ENCODE peak calls at places on chromosomes 12 and 14, in six cellular contexts. G, P, M, X, F and Y are unnamed samples.

GRCh38 chr12:28027328-28027727 is 54.8 kb upstream of the PTHLH start:
- DNase-seq in G (no peak), P (no peak), M (peak), X (no peak), F (no peak), Y (no peak)

GRCh38 chr12:22477166-22477893 is 67.0 kb downstream of the C2CD5 start:
- DNase-seq in G (no peak), P (no peak), M (no peak), X (no peak), F (no peak), Y (no peak)

GRCh38 chr14:70770490-70770889 is 38.8 kb downstream of the MAP3K9 start:
- DNase-seq in G (no peak), P (peak), M (no peak), X (no peak), F (no peak), Y (no peak)

GRCh38 chr14:68137704-68138619 is 318.4 kb downstream of the RAD51B start:
- DNase-seq in G (peak), P (peak), M (peak), X (no peak), F (peak), Y (peak)

GRCh38 chr14:67416810-67417209 is 4.8 kb upstream of the PLEK2 start:
- DNase-seq in G (no peak), P (no peak), M (no peak), X (no peak), F (no peak), Y (no peak)

GRCh38 chr14:38430522-38430921 is 174.6 kb upstream of the CLEC14A start:
- DNase-seq in G (no peak), P (no peak), M (no peak), X (no peak), F (no peak), Y (no peak)

GRCh38 chr12:68743416-68743815 is 2.6 kb upstream of the SLC35E3 start:
- DNase-seq in G (no peak), P (no peak), M (no peak), X (no peak), F (no peak), Y (no peak)

GRCh38 chr14:61419201-61419600 is 97.8 kb downstream of the PRKCH start:
- DNase-seq in G (no peak), P (no peak), M (no peak), X (no peak), F (no peak), Y (peak)

GRCh38 chr12:109767991-109768900 is 54.6 kb downstream of the FAM222A start:
- DNase-seq in G (no peak), P (no peak), M (no peak), X (no peak), F (peak), Y (no peak)

GRCh38 chr12:61934564-61934963 is 325.6 kb upstream of the USP15 start:
- DNase-seq in G (no peak), P (no peak), M (no peak), X (no peak), F (no peak), Y (no peak)

GRCh38 chr14:99601301-99601945 is 2.6 kb downstream of the CCDC85C start:
- DNase-seq in G (peak), P (no peak), M (no peak), X (no peak), F (no peak), Y (no peak)

GRCh38 chr14:41350476-41350875 is 256.2 kb upstream of the LRFN5 start:
- DNase-seq in G (no peak), P (no peak), M (no peak), X (no peak), F (no peak), Y (no peak)

GRCh38 chr14:23468704-23469126 is 788 bp upstream of the NGDN start:
- DNase-seq in G (no peak), P (no peak), M (no peak), X (no peak), F (no peak), Y (no peak)

GRCh38 chr14:94062344-94062904 is 18.6 kb downstream of the DDX24 start:
- DNase-seq in G (no peak), P (no peak), M (no peak), X (no peak), F (no peak), Y (no peak)

GRCh38 chr14:95297832-95298231 is 21.9 kb downstream of the CLMN start:
- DNase-seq in G (no peak), P (no peak), M (no peak), X (no peak), F (no peak), Y (no peak)

GRCh38 chr14:101066826-101067508 is 163.4 kb upstream of the RTL1 start:
- DNase-seq in G (no peak), P (no peak), M (no peak), X (no peak), F (no peak), Y (no peak)

GRCh38 chr12:132489078-132489601 is 811 bp upstream of the FBRSL1 start:
- DNase-seq in G (no peak), P (no peak), M (no peak), X (no peak), F (no peak), Y (no peak)

GRCh38 chr14:60647837-60648168 is 1.5 kb downstream of the SIX1 start:
- DNase-seq in G (no peak), P (no peak), M (no peak), X (no peak), F (no peak), Y (no peak)

GRCh38 chr12:59698599-59698998 is 102.8 kb downstream of the SLC16A7 start:
- DNase-seq in G (no peak), P (no peak), M (no peak), X (no peak), F (no peak), Y (no peak)

GRCh38 chr12:9760699-9761406 is at the start of gene CD69:
- DNase-seq in G (no peak), P (no peak), M (peak), X (peak), F (no peak), Y (no peak)

GRCh38 chr14:76870146-76870545 is 43.9 kb downstream of the LRRC74A start:
- DNase-seq in G (peak), P (no peak), M (peak), X (no peak), F (peak), Y (no peak)

GRCh38 chr14:93984070-93984469 is 7.7 kb upstream of the ASB2 start:
- DNase-seq in G (no peak), P (no peak), M (no peak), X (no peak), F (no peak), Y (no peak)

GRCh38 chr12:116559080-116559329 is 176 bp upstream of the MAP1LC3B2 start:
- DNase-seq in G (no peak), P (no peak), M (no peak), X (peak), F (no peak), Y (no peak)

GRCh38 chr14:64053694-64054669 is 201.2 kb downstream of the SYNE2 start:
- DNase-seq in G (no peak), P (no peak), M (no peak), X (no peak), F (no peak), Y (no peak)

GRCh38 chr12:120684523-120684932 is 2.4 kb upstream of the MLEC start:
- DNase-seq in G (no peak), P (no peak), M (no peak), X (peak), F (no peak), Y (no peak)

GRCh38 chr14:51327376-51327775 is 87.3 kb downstream of the TMX1 start:
- DNase-seq in G (no peak), P (no peak), M (no peak), X (no peak), F (no peak), Y (no peak)

GRCh38 chr12:124883263-124883876 is 19.7 kb upstream of the SCARB1 start:
- DNase-seq in G (no peak), P (no peak), M (peak), X (no peak), F (no peak), Y (peak)

GRCh38 chr14:90300649-90301048 is 31.1 kb downstream of the NRDE2 start:
- DNase-seq in G (no peak), P (no peak), M (no peak), X (no peak), F (no peak), Y (peak)

GRCh38 chr14:69260246-69260978 is 454 bp downstream of the GALNT16 start:
- DNase-seq in G (no peak), P (no peak), M (no peak), X (no peak), F (peak), Y (peak)

GRCh38 chr14:67260114-67260513 is 18.9 kb downstream of the PALS1 start:
- DNase-seq in G (no peak), P (no peak), M (no peak), X (no peak), F (no peak), Y (no peak)

GRCh38 chr14:52043690-52044089 is 25.2 kb downstream of the NID2 start:
- DNase-seq in G (peak), P (peak), M (peak), X (no peak), F (peak), Y (peak)

GRCh38 chr12:55651314-55651703 is 14.6 kb downstream of the OR10P1 start:
- DNase-seq in G (no peak), P (no peak), M (no peak), X (no peak), F (no peak), Y (no peak)

GRCh38 chr12:113207621-113208040 is 13.6 kb upstream of the TPCN1 start:
- DNase-seq in G (no peak), P (no peak), M (no peak), X (no peak), F (no peak), Y (no peak)

GRCh38 chr12:103865151-103865730 is 24.2 kb upstream of the NT5DC3 start:
- DNase-seq in G (no peak), P (no peak), M (no peak), X (no peak), F (no peak), Y (no peak)

GRCh38 chr14:45251912-45252311 is 1.1 kb downstream of the MIS18BP1 start:
- DNase-seq in G (peak), P (no peak), M (peak), X (peak), F (peak), Y (peak)

GRCh38 chr12:42716521-42716920 is 127.0 kb upstream of the PRICKLE1 start:
- DNase-seq in G (no peak), P (no peak), M (no peak), X (no peak), F (no peak), Y (no peak)

GRCh38 chr14:24708684-24709083 is 74.7 kb upstream of the GZMB start:
- DNase-seq in G (no peak), P (no peak), M (no peak), X (no peak), F (no peak), Y (no peak)

GRCh38 chr12:14773685-14774073 is 29.6 kb downstream of the WBP11 start:
- DNase-seq in G (no peak), P (no peak), M (no peak), X (peak), F (peak), Y (no peak)

GRCh38 chr12:40225984-40226602 is 1.3 kb downstream of the LRRK2 start:
- DNase-seq in G (no peak), P (no peak), M (no peak), X (peak), F (no peak), Y (no peak)
- TF ChIP-seq JUND in G (no peak), P (no peak), M (no peak), X (peak), F (no peak), Y (no peak)

GRCh38 chr12:94617101-94617500 is 33.3 kb downstream of the TMCC3 start:
- DNase-seq in G (no peak), P (no peak), M (no peak), X (no peak), F (no peak), Y (no peak)

GRCh38 chr12:94614288-94614721 is 36.1 kb downstream of the TMCC3 start:
- DNase-seq in G (no peak), P (no peak), M (no peak), X (no peak), F (no peak), Y (peak)

GRCh38 chr12:94618995-94619695 is 31.2 kb downstream of the TMCC3 start:
- DNase-seq in G (no peak), P (peak), M (no peak), X (no peak), F (no peak), Y (no peak)

GRCh38 chr12:94615284-94616216 is 34.8 kb downstream of the TMCC3 start:
- DNase-seq in G (peak), P (no peak), M (peak), X (no peak), F (no peak), Y (no peak)

DNA sequence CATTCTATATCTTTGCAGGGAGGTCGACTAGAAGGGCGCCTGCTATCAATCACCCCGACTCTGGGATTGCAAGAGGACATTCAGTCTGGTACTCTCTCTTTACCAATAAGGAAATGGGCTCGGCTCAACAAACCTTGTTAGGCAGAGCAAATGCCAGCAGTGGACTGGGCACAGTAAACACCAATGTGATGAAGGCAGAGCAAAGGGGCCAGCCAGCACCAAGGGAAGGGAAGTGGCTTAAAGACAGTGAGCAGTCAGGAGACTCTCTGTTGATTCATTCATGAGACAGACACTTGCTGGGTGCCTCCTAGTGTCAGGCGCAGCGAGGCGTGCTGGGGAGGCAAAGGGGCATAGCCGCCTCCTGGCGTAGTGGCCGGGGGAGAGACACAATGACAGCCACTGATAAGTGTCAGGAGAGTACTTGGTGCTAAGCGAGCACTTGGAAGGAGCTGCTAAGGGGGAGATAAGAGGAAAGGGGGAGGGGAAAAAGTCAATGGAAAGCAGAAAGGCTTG is 34.1 kb downstream of the TMCC3 start:
- DNase-seq in G (no peak), P (no peak), M (peak), X (no peak), F (no peak), Y (no peak)
- TF ChIP-seq JUND in G (no peak), P (peak), M (no peak), X (no peak), F (no peak), Y (no peak)

GRCh38 chr14:105173901-105174894 is 5.6 kb upstream of the JAG2 start:
- DNase-seq in G (no peak), P (no peak), M (no peak), X (no peak), F (no peak), Y (no peak)
- TF ChIP-seq JUND in G (no peak), P (no peak), M (no peak), X (no peak), F (no peak), Y (no peak)

GRCh38 chr14:104509673-104510072 is 69.9 kb upstream of the C14orf180 start:
- DNase-seq in G (no peak), P (no peak), M (no peak), X (no peak), F (peak), Y (no peak)
- TF ChIP-seq JUND in G (no peak), P (no peak), M (no peak), X (no peak), F (no peak), Y (no peak)

GRCh38 chr14:103504991-103505565 is 17.6 kb downstream of the CKB start:
- DNase-seq in G (no peak), P (no peak), M (no peak), X (no peak), F (no peak), Y (no peak)
- TF ChIP-seq JUND in G (no peak), P (no peak), M (no peak), X (no peak), F (no peak), Y (no peak)

DNA sequence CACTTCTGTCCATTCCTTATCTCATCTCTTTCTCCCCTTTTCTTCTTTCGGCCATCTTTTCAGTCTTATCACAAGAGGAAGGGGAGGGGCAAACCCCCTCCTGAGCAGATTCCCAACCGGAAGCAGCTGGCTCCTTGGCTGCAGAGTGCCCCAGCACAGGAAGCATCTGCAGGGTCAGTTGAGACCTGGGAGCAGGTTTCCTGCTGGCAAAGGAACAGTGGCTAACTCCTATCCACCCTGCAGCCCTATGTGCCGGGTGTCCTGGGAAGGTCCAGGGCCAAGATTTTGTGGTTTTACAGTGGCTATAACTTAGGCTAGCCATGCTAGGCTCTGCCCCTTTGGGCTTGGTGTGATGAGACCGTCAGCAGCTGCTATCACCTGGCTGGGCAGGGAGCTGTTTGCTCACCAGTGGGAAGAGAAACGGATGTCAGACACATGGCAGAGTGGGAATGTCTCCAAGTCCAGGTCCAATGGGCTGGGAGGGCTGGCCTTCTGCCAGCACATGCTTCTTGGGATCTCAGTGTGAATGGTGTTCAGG is 40.4 kb downstream of the SH2B3 start:
- DNase-seq in G (no peak), P (no peak), M (peak), X (no peak), F (peak), Y (no peak)
- TF ChIP-seq JUND in G (no peak), P (no peak), M (no peak), X (no peak), F (no peak), Y (no peak)

GRCh38 chr12:50618864-50619609 is 114.3 kb downstream of the DIP2B start:
- DNase-seq in G (no peak), P (peak), M (no peak), X (no peak), F (no peak), Y (no peak)

GRCh38 chr12:50620975-50621360 is 116.2 kb downstream of the DIP2B start:
- DNase-seq in G (no peak), P (no peak), M (no peak), X (no peak), F (no peak), Y (no peak)

GRCh38 chr12:50621435-50622304 is 116.9 kb downstream of the DIP2B start:
- DNase-seq in G (no peak), P (no peak), M (no peak), X (no peak), F (no peak), Y (no peak)

GRCh38 chr12:50619610-50619958 is 114.8 kb downstream of the DIP2B start:
- DNase-seq in G (no peak), P (no peak), M (no peak), X (no peak), F (no peak), Y (no peak)

DNA sequence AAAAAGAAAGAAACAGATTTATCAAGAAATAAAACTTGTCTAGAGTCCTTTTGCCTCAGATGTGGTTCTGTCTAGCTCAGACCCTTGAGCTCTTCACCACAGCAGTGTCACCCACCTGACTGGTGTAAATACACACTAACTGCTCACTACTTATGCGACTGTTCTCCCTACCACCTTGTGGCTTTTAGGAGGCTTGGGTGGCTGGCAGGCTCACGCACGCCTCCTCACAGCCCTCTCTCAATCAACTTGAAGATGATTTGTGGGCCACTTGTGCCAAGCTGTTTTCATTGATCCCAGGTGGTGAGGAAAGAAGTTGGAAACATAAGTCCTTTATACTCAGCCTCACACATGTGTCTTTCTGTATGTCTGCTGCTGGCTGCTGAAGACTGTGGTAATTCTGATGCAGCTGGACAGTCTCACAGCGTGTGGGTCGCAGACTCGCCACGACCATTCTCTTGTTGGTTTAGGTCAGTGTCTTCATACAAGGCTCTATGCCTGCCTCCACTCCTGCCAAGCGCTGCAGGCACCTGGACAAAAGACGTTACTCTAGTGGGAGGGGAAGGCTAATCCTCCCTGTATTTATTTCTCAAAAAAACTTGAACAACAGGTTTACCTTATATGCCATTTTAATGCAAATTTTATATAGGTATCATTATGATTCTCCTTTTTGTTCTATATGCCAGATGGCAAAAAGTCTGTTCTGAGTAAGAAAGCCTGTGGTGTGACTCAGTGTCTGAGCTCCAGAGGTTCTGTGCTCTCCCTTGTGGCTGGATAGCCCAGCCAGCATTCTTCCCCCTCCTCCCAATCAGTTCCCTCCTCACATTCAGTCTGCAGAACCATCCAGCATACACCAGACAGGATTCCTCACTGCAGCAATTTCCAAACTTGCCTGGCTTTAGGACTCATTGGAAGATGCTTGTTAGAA is 115.5 kb downstream of the DIP2B start:
- DNase-seq in G (no peak), P (no peak), M (no peak), X (no peak), F (no peak), Y (no peak)
- TF ChIP-seq JUND in G (no peak), P (no peak), M (no peak), X (no peak), F (peak), Y (no peak)

GRCh38 chr12:122227341-122227740 is 1.5 kb upstream of the DIABLO start:
- DNase-seq in G (no peak), P (no peak), M (no peak), X (no peak), F (peak), Y (no peak)
- TF ChIP-seq JUND in G (no peak), P (no peak), M (no peak), X (no peak), F (no peak), Y (no peak)